ENCODE peak calls at places on chromosomes 12 and 14, in seven cellular contexts. Y is fibroblast of the conjunctiva; P is mammary epithelial cell; B is ELF-1; F is mesothelial cell of epicardium; D is epithelial cell of prostate; Z is CD8-positive, alpha-beta T cell. O is an unnamed sample.

GRCh38 chr14:65622703-65623102 is 210.2 kb downstream of the FUT8 start:
- DNase-seq in Y (no peak), P (no peak), B (no peak), F (no peak), D (no peak), Z (no peak), O (no peak)

GRCh38 chr14:64502476-64503183 is 1.0 kb downstream of the ZBTB25 start:
- DNase-seq in Y (no peak), P (peak), B (peak), F (no peak), D (no peak), Z (peak), O (no peak)

GRCh38 chr12:6960291-6961277 is 9.4 kb downstream of the PTPN6 start:
- DNase-seq in Y (no peak), P (no peak), B (peak), F (no peak), D (no peak), Z (no peak), O (no peak)

GRCh38 chr12:52037248-52037861 is 13.9 kb upstream of the NR4A1 start:
- DNase-seq in Y (no peak), P (no peak), B (peak), F (no peak), D (no peak), Z (no peak), O (no peak)

GRCh38 chr14:34147461-34147860 is 196.6 kb upstream of the EGLN3 start:
- DNase-seq in Y (no peak), P (peak), B (no peak), F (no peak), D (peak), Z (no peak), O (no peak)

GRCh38 chr12:12217018-12217359 is 49.9 kb downstream of the LRP6 start:
- DNase-seq in Y (no peak), P (no peak), B (no peak), F (no peak), D (no peak), Z (no peak), O (no peak)

GRCh38 chr12:70692681-70693288 is 55.6 kb upstream of the PTPRB start:
- DNase-seq in Y (peak), P (peak), B (no peak), F (no peak), D (no peak), Z (no peak), O (peak)

GRCh38 chr12:123050331-123050809 is 69.9 kb downstream of the ARL6IP4 start:
- DNase-seq in Y (no peak), P (peak), B (peak), F (no peak), D (peak), Z (no peak), O (no peak)

O was measured in astrocyte of the cerebellum.